ENCODE peak calls at places on chromosomes 2 and 18, in six cellular contexts. Z is suprapubic skin, X is uterus, A is heart left ventricle, B is A549, J is ovary. I is an unnamed sample.

GRCh38 chr2:32652555-32653209 is 24.8 kb downstream of the TTC27 start:
- DNase-seq in B (no peak), J (no peak), A (no peak), Z (no peak), X (no peak), I (no peak)

GRCh38 chr2:38076710-38077430 is 919 bp upstream of the CYP1B1 start:
- DNase-seq in X (peak; percentile 80), B (peak; percentile 93), Z (peak; percentile 89), J (peak; percentile 76), A (peak; percentile 83), I (peak; percentile 34)

GRCh38 chr18:79489900-79490592 is 94.3 kb downstream of the NFATC1 start:
- DNase-seq in X (no peak), J (peak; percentile 28), A (peak; percentile 13), B (no peak), Z (peak; percentile 54), I (no peak)

GRCh38 chr2:144234115-144234772 is 285.7 kb downstream of the ZEB2 start:
- DNase-seq in X (no peak), A (no peak), Z (no peak), B (no peak), J (no peak), I (no peak)

GRCh38 chr2:239874636-239875356 is 150.3 kb downstream of the NDUFA10 start:
- DNase-seq in Z (no peak), A (no peak), J (no peak), X (no peak), B (no peak), I (no peak)

GRCh38 chr2:234111523-234111922 is 61.0 kb downstream of the SPP2 start:
- DNase-seq in X (no peak), J (no peak), B (peak; percentile 62), A (no peak), Z (no peak), I (no peak)

GRCh38 chr2:11784747-11785610 is 38.5 kb downstream of the LPIN1 start:
- DNase-seq in A (peak; percentile 50), J (peak; percentile 71), B (peak; percentile 34), X (peak; percentile 46), Z (no peak), I (no peak)

GRCh38 chr2:123688504-123688903 is 336.6 kb upstream of the CNTNAP5 start:
- DNase-seq in J (no peak), Z (no peak), X (no peak), A (no peak), B (no peak), I (no peak)

GRCh38 chr2:166333809-166334208 is 41.9 kb downstream of the SCN9A start:
- DNase-seq in X (no peak), A (no peak), B (no peak), J (no peak), Z (no peak), I (no peak)

GRCh38 chr18:32469691-32470131 is 971 bp downstream of the GAREM1 start:
- DNase-seq in B (no peak), A (no peak), X (no peak), J (no peak), Z (no peak), I (peak; percentile 4)

GRCh38 chr2:55961318-55961911 is 37.8 kb upstream of the EFEMP1 start:
- DNase-seq in J (no peak), X (no peak), B (peak; percentile 76), A (no peak), Z (no peak), I (no peak)

GRCh38 chr2:119549236-119549635 is 5.0 kb downstream of the CFAP221 start:
- DNase-seq in A (no peak), X (no peak), Z (no peak), J (no peak), B (no peak), I (peak; percentile 68)

GRCh38 chr2:220586980-220587549 is 959.6 kb downstream of the SLC4A3 start:
- DNase-seq in J (no peak), Z (no peak), A (no peak), X (no peak), B (no peak), I (no peak)

GRCh38 chr2:235727891-235728380 is 234.1 kb downstream of the AGAP1 start:
- DNase-seq in J (no peak), X (no peak), B (no peak), A (no peak), Z (no peak), I (no peak)

GRCh38 chr2:143730155-143730949 is 601.1 kb downstream of the ARHGAP15 start:
- DNase-seq in J (no peak), Z (no peak), B (peak; percentile 27), A (no peak), X (no peak), I (no peak)

GRCh38 chr2:231680992-231681852 is 27.1 kb upstream of the PTMA start:
- DNase-seq in B (peak; percentile 74), J (peak; percentile 95), X (peak; percentile 92), A (peak; percentile 94), Z (peak; percentile 90), I (peak; percentile 88)
- TF ChIP-seq POLR2A in B (peak; percentile 63), J (peak; percentile 64), X (peak; percentile 85), A (peak; percentile 74), Z (peak; percentile 57), I (peak; percentile 65)

GRCh38 chr2:96930351-96931015 is 55.9 kb downstream of the FAM178B start:
- DNase-seq in Z (no peak), A (no peak), X (no peak), B (no peak), J (no peak), I (no peak)
- H3K27ac ChIP-seq in Z (peak overlapping the region; percentile 42), A (no peak overlapping the region), X (no peak overlapping the region), B (no peak overlapping the region), J (no peak overlapping the region), I (no peak overlapping the region)

GRCh38 chr18:49849331-49850217 is 36.2 kb upstream of the ACAA2 start:
- DNase-seq in Z (no peak), J (peak; percentile 46), B (peak; percentile 87), A (peak; percentile 56), X (no peak), I (no peak)
- TF ChIP-seq CTCF in Z (no peak), J (no peak), B (no peak), A (no peak), X (no peak), I (no peak)

GRCh38 chr18:51029694-51030536 is at the start of gene SMAD4:
- DNase-seq in Z (peak; percentile 98), B (peak; percentile 94), A (peak; percentile 96), J (peak; percentile 98), X (peak; percentile 98), I (peak; percentile 93)
- TF ChIP-seq POLR2A in Z (peak; percentile 89), B (peak; percentile 69), A (peak; percentile 86), J (peak; percentile 95), X (peak; percentile 94), I (peak; percentile 96)

DNA sequence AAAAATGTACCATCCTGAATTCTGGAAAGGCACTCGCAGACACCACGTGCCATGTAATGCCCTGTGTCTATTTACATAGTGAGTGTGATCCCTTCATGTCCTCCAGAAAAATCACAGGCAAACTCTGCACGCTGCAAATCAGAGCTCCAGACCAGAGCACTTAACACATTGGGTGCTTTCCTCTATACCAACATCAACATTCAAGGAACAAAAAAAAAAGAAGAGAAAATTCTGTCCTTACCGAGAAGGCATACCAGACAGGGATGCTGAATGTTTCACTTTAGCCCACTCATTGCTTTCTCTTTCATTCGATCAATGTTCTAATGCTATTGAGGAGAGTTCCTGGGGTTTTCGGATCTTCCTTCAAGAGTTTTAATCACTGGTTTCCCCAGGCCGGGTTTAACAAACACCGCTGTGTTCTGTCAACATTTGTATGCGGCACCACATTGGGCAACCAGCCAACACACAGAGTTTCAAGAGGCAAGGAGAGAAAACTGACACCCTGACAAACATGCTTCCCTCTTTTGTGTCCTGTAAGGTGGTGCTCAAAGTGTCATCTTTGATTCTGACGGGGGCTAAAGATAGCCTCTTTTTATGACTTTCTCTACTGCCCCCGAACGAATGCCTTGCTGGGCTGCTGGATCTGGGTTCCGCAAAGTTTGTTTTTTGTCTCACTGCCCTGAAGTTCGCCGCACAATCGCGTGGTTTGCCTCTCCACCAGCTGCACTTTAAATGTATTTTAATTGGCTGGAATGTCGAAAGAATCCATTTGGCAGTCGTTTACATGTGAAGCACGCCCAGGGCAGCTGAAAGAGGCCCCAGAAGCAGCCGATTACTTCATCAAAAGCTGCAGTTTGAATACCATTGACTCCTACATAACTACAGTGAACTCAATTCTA is 106.4 kb upstream of the NCKAP5 start:
- DNase-seq in J (peak; percentile 53), X (peak; percentile 14), B (peak; percentile 43), A (peak; percentile 70), Z (peak; percentile 62), I (no peak)
- H3K27ac ChIP-seq in J (no peak overlapping the region), X (no peak overlapping the region), B (peak overlapping the region; percentile 58), A (peak overlapping the region; percentile 50), Z (peak overlapping the region; percentile 9), I (no peak overlapping the region)

GRCh38 chr2:203400805-203401585 is 72.8 kb downstream of the ABI2 start:
- DNase-seq in A (no peak), B (peak; percentile 32), J (no peak), X (no peak), Z (no peak), I (no peak)

GRCh38 chr2:203399031-203399430 is 70.8 kb downstream of the ABI2 start:
- DNase-seq in B (no peak), J (no peak), A (no peak), Z (no peak), X (no peak), I (no peak)

GRCh38 chr2:203394519-203395227 is 66.5 kb downstream of the ABI2 start:
- DNase-seq in A (no peak), J (no peak), X (no peak), Z (no peak), B (peak; percentile 59), I (no peak)

GRCh38 chr2:203395858-203396257 is 67.7 kb downstream of the ABI2 start:
- DNase-seq in X (no peak), J (no peak), Z (no peak), B (no peak), A (no peak), I (no peak)

GRCh38 chr2:203396667-203397066 is 68.5 kb downstream of the ABI2 start:
- DNase-seq in X (no peak), B (peak; percentile 21), J (no peak), A (no peak), Z (no peak), I (no peak)
- TF ChIP-seq CTCF in X (no peak), B (peak; percentile 34), J (no peak), A (peak; percentile 31), Z (no peak), I (no peak)

DNA sequence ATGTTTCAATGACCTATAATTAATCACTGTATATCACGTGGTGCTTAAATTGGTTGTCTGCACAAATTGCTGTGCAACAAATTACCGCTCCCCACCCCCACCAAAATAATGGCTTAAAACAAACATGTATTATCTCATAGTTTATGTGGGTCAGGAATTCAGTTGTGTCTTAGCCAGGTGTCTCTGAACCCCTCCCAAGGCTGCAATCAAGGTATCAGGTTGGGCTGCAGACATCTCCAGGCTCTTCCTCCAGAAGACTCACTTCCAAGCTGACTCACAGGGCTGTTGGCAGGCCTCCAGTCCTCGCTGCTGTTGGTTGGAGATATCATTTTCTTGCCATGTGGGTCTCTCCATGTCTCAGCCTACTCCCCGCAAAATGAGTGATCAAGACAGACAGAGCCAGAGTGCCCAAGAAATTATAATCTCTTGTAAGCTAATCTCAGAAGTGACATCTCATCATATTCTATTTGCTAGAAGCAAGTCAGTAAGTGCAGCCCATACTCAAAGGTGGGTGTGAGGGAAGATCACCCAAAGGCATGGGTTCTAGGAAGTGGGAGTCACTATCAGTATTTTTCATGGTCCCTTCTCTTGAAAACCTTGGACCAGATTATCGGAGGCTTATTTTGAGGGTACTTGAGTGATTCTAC is 38.4 kb downstream of the SPC25 start:
- DNase-seq in X (no peak), Z (no peak), A (no peak), B (peak; percentile 40), J (peak; percentile 55), I (peak; percentile 45)
- TF ChIP-seq POLR2A in X (no peak), Z (no peak), A (no peak), B (no peak), J (no peak), I (no peak)

GRCh38 chr2:197889041-197889440 is 84.6 kb downstream of the PLCL1 start:
- DNase-seq in X (no peak), B (no peak), A (no peak), Z (no peak), J (no peak), I (no peak)
- H3K27ac ChIP-seq in X (no peak overlapping the region), B (no peak overlapping the region), A (peak overlapping the region; percentile 77), Z (no peak overlapping the region), J (no peak overlapping the region), I (no peak overlapping the region)